ENCODE peak calls at places on chromosomes 6 and 20, in four cellular contexts. G, J, Z and F are unnamed samples.

GRCh38 chr6:132020138-132020551 is 69.0 kb upstream of the CCN2 start:
- DNase-seq in J (no peak), G (peak), Z (no peak), F (no peak)

GRCh38 chr6:160439751-160440150 is 91.6 kb downstream of the SLC22A3 start:
- DNase-seq in J (no peak), Z (no peak), G (no peak), F (no peak)

GRCh38 chr6:168122011-168122410 is 43.0 kb upstream of the FRMD1 start:
- DNase-seq in Z (no peak), J (no peak), G (no peak), F (no peak)

GRCh38 chr20:38435555-38435939 is 419 bp upstream of the SNHG17 start:
- DNase-seq in J (no peak), Z (no peak), G (peak), F (no peak)

GRCh38 chr6:3438190-3439167 is 18.4 kb downstream of the SLC22A23 start:
- DNase-seq in G (peak), J (no peak), Z (no peak), F (no peak)

GRCh38 chr20:41258489-41258888 is 59.0 kb downstream of the ZHX3 start:
- DNase-seq in Z (no peak), J (no peak), G (peak), F (no peak)

GRCh38 chr20:52943185-52943841 is 28.8 kb upstream of the TSHZ2 start:
- DNase-seq in G (peak), J (no peak), Z (no peak), F (no peak)

GRCh38 chr6:84926756-84927155 is 162.4 kb upstream of the TBX18 start:
- DNase-seq in G (peak), Z (no peak), J (no peak), F (no peak)

GRCh38 chr6:165793287-165793825 is 130.3 kb upstream of the PDE10A start:
- DNase-seq in G (no peak), J (no peak), Z (no peak), F (no peak)

GRCh38 chr20:50026746-50027575 is 44.2 kb downstream of the SNAI1 start:
- DNase-seq in G (no peak), J (no peak), Z (no peak), F (no peak)

GRCh38 chr6:118787746-118788419 is 106.1 kb upstream of the ASF1A start:
- DNase-seq in G (peak), Z (no peak), J (no peak), F (no peak)

GRCh38 chr6:147660334-147661311 is 152.1 kb downstream of the SAMD5 start:
- DNase-seq in G (no peak), J (no peak), Z (peak), F (no peak)

GRCh38 chr6:97322811-97323210 is 39.8 kb upstream of the MMS22L start:
- DNase-seq in G (no peak), Z (no peak), J (no peak), F (no peak)

GRCh38 chr20:54366669-54367068 is 108.7 kb upstream of the DOK5 start:
- DNase-seq in Z (no peak), J (no peak), G (no peak), F (no peak)

GRCh38 chr6:130313206-130313605 is 52.6 kb upstream of the TMEM200A start:
- DNase-seq in Z (no peak), G (no peak), J (no peak), F (no peak)
- TF ChIP-seq CTCF in Z (no peak), G (no peak), J (no peak), F (no peak)

DNA sequence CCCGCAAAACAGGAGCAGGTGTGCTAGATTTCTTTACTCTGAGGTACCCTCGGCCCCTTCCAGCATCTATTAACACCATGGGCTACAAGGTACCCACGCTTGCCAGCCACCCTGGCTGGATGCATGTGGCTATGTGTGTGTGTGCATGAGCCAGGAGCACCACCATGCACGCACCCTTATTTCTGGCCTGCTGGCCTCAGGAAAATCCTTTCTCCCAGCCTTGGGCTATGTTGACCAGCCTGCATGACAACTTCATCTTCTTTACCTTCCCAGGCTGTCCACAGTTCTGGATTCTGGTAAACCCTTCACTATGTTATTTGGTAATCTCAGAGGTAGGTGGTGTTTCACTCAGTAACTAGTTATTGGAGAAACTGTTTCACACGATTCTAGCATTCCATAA is 40.4 kb downstream of the GPR6 start:
- DNase-seq in J (no peak), Z (no peak), G (no peak), F (no peak)
- TF ChIP-seq CTCF in J (no peak), Z (no peak), G (no peak), F (no peak)

GRCh38 chr6:68635706-68636513 is 828 bp downstream of the ADGRB3 start:
- DNase-seq in Z (peak), G (peak), J (no peak), F (no peak)

GRCh38 chr6:68633654-68634502 is 1.2 kb upstream of the ADGRB3 start:
- DNase-seq in Z (no peak), J (no peak), G (no peak), F (no peak)

GRCh38 chr6:68635412-68635705 is 277 bp downstream of the ADGRB3 start:
- DNase-seq in Z (no peak), G (no peak), J (no peak), F (no peak)

GRCh38 chr6:68632620-68633195 is 2.4 kb upstream of the ADGRB3 start:
- DNase-seq in G (no peak), J (no peak), Z (no peak), F (no peak)

GRCh38 chr6:68634503-68635411 is at the start of gene ADGRB3:
- DNase-seq in J (peak), G (peak), Z (peak), F (peak)
- TF ChIP-seq CTCF in J (no peak), G (peak), Z (no peak), F (peak)

GRCh38 chr6:95866732-95867131 is 149.0 kb upstream of the FUT9 start:
- DNase-seq in G (peak), Z (peak), J (no peak), F (peak)
- TF ChIP-seq CTCF in G (peak), Z (no peak), J (no peak), F (no peak)

GRCh38 chr6:116115781-116116180 is 10.2 kb downstream of the COL10A1 start:
- DNase-seq in Z (no peak), G (peak), J (no peak), F (no peak)
- TF ChIP-seq CTCF in Z (no peak), G (peak), J (no peak), F (peak)

GRCh38 chr6:74551896-74552295 is 654.0 kb downstream of the COL12A1 start:
- DNase-seq in Z (no peak), J (no peak), G (peak), F (no peak)

GRCh38 chr6:74554041-74554440 is 651.8 kb downstream of the COL12A1 start:
- DNase-seq in J (no peak), G (no peak), Z (no peak), F (no peak)

DNA sequence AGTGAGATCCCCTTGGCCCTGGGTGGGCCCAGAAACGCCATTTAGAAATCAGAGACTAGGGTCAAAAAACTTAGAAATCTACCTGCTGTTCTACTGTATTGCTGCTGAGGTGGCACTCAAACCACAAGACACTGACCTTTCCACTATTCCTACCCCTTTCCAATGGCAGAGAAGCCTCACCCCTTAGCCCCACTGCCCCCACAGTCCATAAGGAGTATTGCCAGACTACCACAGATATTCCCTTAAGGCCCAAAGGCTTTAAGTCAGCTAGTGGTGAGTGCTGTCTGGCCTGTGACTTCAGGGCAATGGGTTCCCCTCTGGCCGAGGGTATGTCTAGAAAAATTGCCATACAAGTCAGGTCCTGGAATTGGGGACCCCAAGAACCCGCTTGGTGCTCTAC is 656.1 kb downstream of the COL12A1 start:
- DNase-seq in G (no peak), Z (no peak), J (no peak), F (no peak)
- TF ChIP-seq CTCF in G (no peak), Z (no peak), J (no peak), F (no peak)

DNA sequence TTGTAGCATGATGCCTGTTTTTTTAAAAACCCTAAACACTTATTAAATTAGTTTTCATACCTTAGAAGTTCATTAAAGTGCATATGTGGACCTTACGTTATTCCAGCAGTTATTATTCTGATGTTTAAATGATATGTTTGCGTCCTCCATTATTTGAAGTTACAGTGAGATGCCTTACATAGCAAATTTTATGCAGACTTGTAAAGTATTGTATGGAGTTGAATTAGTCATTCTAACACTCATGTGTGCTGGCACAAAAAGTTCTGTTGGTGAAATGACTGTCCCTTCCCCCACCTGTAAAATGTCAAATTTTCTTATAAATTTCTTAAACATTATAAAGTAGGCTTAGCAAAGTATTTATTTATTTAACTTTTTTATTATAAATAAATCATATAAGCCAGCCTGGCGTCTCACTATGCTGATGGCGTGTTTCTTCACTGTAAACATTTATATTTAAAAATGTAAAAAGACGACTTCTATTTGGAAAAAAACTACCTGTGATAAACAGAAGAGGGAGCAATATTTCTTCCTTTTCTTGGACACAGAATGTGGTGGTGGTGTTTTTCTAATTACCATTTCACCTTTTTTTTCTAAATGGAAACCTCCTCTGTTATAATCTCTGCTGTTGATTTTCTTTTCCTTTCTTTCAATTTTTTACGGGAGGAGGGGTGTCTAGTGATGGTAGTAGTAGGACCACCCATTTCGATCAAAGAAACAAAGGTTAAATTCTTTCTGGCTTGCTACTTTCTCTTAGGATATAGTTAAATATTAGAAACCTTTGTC is 155.4 kb downstream of the RFPL4B start:
- DNase-seq in J (no peak), G (peak), Z (no peak), F (no peak)
- TF ChIP-seq CTCF in J (no peak), G (peak), Z (no peak), F (peak)

DNA sequence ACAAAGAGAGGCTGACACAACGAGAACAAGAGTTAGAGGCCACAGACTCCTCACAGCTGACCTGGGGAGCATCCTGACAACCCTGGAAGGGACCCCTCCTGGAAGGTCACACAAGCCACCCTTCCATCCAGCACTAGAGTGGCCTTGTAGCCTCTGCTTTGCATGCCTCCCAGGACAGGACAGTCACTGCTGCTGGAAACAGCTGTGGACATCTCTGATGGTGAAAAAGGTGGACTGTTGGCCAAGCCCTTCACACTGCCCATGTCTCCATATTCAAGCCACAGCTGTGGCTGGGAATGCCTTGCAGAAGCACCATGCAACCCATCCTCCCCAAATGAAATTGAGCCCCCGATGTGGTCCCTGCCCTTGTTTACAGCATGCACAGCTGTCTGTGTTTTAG is 102.1 kb upstream of the SRSF6 start:
- DNase-seq in G (no peak), Z (no peak), J (no peak), F (no peak)
- TF ChIP-seq CTCF in G (no peak), Z (no peak), J (no peak), F (no peak)